ENCODE peak calls at places on chromosomes 6 and 20, in four cellular contexts. Z, B, P and L are unnamed samples.

GRCh38 chr6:43748765-43749164 is 21.2 kb upstream of the VEGFA start:
- ATAC-seq in Z (no peak), B (no peak), P (no peak), L (no peak)

GRCh38 chr6:64504509-64504908 is 868.9 kb downstream of the PHF3 start:
- ATAC-seq in Z (no peak), B (no peak), P (peak; percentile 73), L (no peak)

GRCh38 chr6:10522929-10523573 is 1.9 kb downstream of the GCNT2 start:
- ATAC-seq in Z (no peak), B (peak; percentile 57), P (no peak), L (no peak)

GRCh38 chr20:59183751-59184150 is 20.1 kb downstream of the ZNF831 start:
- ATAC-seq in Z (peak; percentile 42), B (no peak), P (no peak), L (no peak)

GRCh38 chr6:11613858-11614257 is 76.3 kb downstream of the TMEM170B start:
- ATAC-seq in Z (no peak), B (no peak), P (no peak), L (no peak)

GRCh38 chr6:32424584-32424983 is 15.1 kb upstream of the HLA-DRA start:
- ATAC-seq in Z (no peak), B (no peak), P (no peak), L (no peak)

GRCh38 chr6:25835442-25836283 is 3.8 kb upstream of the SLC17A1 start:
- ATAC-seq in Z (no peak), B (no peak), P (no peak), L (no peak)

GRCh38 chr20:62543470-62544302 is 67.9 kb upstream of the GATA5 start:
- ATAC-seq in Z (no peak), B (no peak), P (no peak), L (no peak)

GRCh38 chr6:39897699-39898098 is 36.6 kb downstream of the MOCS1 start:
- ATAC-seq in Z (no peak), B (peak; percentile 75), P (no peak), L (no peak)

GRCh38 chr20:46985241-46985640 is 90.6 kb downstream of the EYA2 start:
- ATAC-seq in Z (no peak), B (no peak), P (peak; percentile 31), L (no peak)

GRCh38 chr20:4335722-4336121 is 320.4 kb upstream of the RNF24 start:
- ATAC-seq in Z (no peak), B (no peak), P (no peak), L (no peak)

GRCh38 chr6:118768904-118769325 is 117.5 kb upstream of the CEP85L start:
- ATAC-seq in Z (peak; percentile 77), B (peak; percentile 44), P (peak; percentile 59), L (peak; percentile 25)

GRCh38 chr20:63292292-63292701 is 689 bp upstream of the COL20A1 start:
- ATAC-seq in Z (no peak), B (no peak), P (no peak), L (no peak)

GRCh38 chr20:20237093-20237959 is 130.6 kb upstream of the INSM1 start:
- ATAC-seq in Z (peak; percentile 39), B (peak; percentile 92), P (peak; percentile 81), L (no peak)

GRCh38 chr6:107290491-107290890 is 168.9 kb downstream of the PDSS2 start:
- ATAC-seq in Z (no peak), B (peak; percentile 76), P (no peak), L (no peak)